ENCODE peak calls at places on chromosome 17, in four cellular contexts. P, D, C and S are unnamed samples.

GRCh38 chr17:72301887-72302286 is 181.1 kb downstream of the SOX9 start:
- DNase-seq in P (no peak), D (no peak), C (no peak), S (no peak)

GRCh38 chr17:5888811-5889210 is 181.4 kb upstream of the WSCD1 start:
- DNase-seq in P (no peak), D (peak), C (no peak), S (no peak)

GRCh38 chr17:75848523-75849303 is 4.5 kb upstream of the UNC13D start:
- DNase-seq in P (peak), D (peak), C (peak), S (no peak)

GRCh38 chr17:5419959-5420653 is at the start of gene RPAIN:
- DNase-seq in P (peak), D (peak), C (peak), S (peak)

GRCh38 chr17:79057727-79058400 is 16.8 kb upstream of the ENGASE start:
- DNase-seq in P (no peak), D (no peak), C (no peak), S (no peak)

GRCh38 chr17:2929881-2930533 is 133.4 kb downstream of the OR1D5 start:
- DNase-seq in P (peak), D (peak), C (no peak), S (no peak)

GRCh38 chr17:13199425-13199824 is 181.6 kb upstream of the ELAC2 start:
- DNase-seq in P (no peak), D (no peak), C (no peak), S (no peak)

GRCh38 chr17:80798595-80799552 is 192.8 kb upstream of the CHMP6 start:
- DNase-seq in P (no peak), D (no peak), C (peak), S (peak)

GRCh38 chr17:78124081-78124835 is 4.3 kb downstream of the TMC6 start:
- DNase-seq in P (peak), D (no peak), C (no peak), S (no peak)

GRCh38 chr17:77423589-77424451 is 283.1 kb downstream of the SEC14L1 start:
- DNase-seq in P (no peak), D (peak), C (peak), S (peak)

GRCh38 chr17:33285413-33285812 is 7.7 kb downstream of the ASIC2 start:
- DNase-seq in P (no peak), D (peak), C (no peak), S (no peak)

GRCh38 chr17:73304971-73305786 is 6.6 kb downstream of the CDC42EP4 start:
- DNase-seq in P (no peak), D (peak), C (peak), S (no peak)

GRCh38 chr17:79478051-79478461 is 132.8 kb downstream of the RBFOX3 start:
- DNase-seq in P (no peak), D (no peak), C (no peak), S (no peak)

GRCh38 chr17:82551779-82552457 is 32.4 kb downstream of the FOXK2 start:
- DNase-seq in P (peak), D (peak), C (peak), S (peak)

GRCh38 chr17:35801583-35802224 is 6.3 kb upstream of the MMP28 start:
- DNase-seq in P (no peak), D (no peak), C (peak), S (peak)

GRCh38 chr17:10646393-10646990 is 10.6 kb downstream of the MYH3 start:
- DNase-seq in P (peak), D (peak), C (peak), S (peak)

GRCh38 chr17:8696456-8696855 is 48.2 kb downstream of the CCDC42 start:
- DNase-seq in P (no peak), D (no peak), C (peak), S (no peak)
- TF ChIP-seq CTCF in P (no peak), D (no peak), C (no peak), S (no peak)

GRCh38 chr17:19415806-19416775 is 5.1 kb downstream of the RNF112 start:
- DNase-seq in P (no peak), D (no peak), C (no peak), S (no peak)

GRCh38 chr17:19421926-19422325 is 10.9 kb downstream of the RNF112 start:
- DNase-seq in P (no peak), D (no peak), C (no peak), S (no peak)

GRCh38 chr17:19417611-19418010 is 6.6 kb downstream of the RNF112 start:
- DNase-seq in P (no peak), D (no peak), C (no peak), S (no peak)

GRCh38 chr17:19415311-19415710 is 4.3 kb downstream of the RNF112 start:
- DNase-seq in P (no peak), D (no peak), C (no peak), S (no peak)

DNA sequence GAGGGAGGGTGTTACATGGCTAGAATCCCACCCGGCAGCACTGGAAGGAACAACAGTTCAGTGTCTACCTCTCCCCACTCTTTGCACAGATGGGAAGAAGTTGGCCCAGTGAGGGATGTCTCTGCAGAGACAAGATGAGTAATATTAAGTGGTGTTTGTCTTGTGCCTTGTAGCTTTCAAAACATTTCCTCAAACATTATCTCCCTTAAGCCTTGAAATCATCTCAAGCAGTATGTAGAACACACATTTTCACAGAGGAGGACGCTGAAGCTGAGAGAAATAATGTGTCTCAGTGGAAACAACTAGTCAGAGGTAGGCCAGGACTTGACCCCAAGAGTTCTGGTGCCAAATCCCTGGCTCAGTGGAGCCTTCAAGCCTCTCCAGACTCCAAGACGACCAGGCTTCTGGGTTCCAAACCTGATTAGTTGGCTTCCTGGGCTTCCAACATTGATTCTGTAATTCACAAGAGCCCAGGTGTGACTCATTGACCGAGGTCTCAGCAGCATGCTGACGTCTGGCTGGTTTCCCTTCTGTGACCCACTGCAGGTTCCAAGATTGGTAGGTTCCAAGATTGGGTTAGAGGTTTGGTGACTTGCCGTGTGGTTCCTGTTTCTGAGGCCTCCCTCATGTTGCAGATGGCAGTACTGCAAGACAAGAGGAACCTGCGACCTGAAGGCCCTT is 7.4 kb downstream of the RNF112 start:
- DNase-seq in P (no peak), D (peak), C (peak), S (no peak)
- TF ChIP-seq CTCF in P (no peak), D (no peak), C (peak), S (no peak)

GRCh38 chr17:39861235-39861634 is 2.9 kb downstream of the IKZF3 start:
- DNase-seq in P (no peak), D (no peak), C (no peak), S (no peak)

GRCh38 chr17:39863244-39863917 is 731 bp downstream of the IKZF3 start:
- DNase-seq in P (no peak), D (no peak), C (no peak), S (no peak)

GRCh38 chr17:39867084-39867890 is 715 bp upstream of the ZPBP2 start:
- DNase-seq in P (no peak), D (no peak), C (no peak), S (no peak)

GRCh38 chr17:39866013-39866730 is 1.8 kb upstream of the ZPBP2 start:
- DNase-seq in P (no peak), D (no peak), C (no peak), S (no peak)

DNA sequence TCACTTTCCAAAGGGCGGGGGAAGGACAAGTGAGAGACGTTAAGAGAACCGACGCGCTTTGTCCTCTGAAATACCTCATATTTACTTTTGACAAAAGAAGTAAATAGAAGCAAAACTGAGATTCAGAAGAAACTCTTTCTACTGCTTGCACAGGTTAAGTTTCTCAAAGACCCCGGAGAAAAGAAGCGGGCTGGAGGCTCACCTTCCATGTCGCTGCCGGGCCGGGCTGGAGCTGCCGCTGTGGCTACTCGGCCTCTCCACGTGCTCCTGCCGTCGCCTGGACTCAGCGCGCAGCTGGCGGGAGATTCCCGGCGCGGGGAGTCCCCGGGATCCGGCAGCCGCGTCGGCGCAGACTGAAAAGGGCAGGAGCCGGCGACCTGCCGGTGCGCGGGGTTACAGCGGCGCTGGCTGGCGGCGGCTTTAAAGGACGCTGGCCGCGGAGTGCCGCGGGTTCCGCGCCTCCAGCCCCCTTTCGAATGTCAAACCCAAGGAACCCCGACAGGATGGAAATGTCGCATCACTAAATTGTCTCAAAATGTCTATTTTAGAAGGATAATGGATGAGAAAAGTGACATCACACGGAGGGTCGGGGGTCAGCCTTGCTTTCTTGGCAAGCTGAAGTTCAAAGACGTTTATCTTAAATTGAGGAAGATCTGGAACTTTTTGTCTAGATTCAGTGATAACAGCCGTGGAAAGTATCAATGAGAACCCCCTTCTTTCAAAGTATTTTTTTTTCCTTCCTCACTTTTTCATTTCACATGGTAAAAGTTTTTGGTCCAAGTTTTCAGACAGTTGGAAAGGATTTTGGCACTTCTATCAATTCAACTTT is at the start of gene IKZF3:
- DNase-seq in P (peak), D (peak), C (no peak), S (no peak)
- TF ChIP-seq CTCF in P (peak), D (no peak), C (no peak), S (no peak)

GRCh38 chr17:42548070-42548837 is 4.5 kb upstream of the HSD17B1 start:
- DNase-seq in P (peak), D (peak), C (no peak), S (no peak)
- TF ChIP-seq CTCF in P (peak), D (peak), C (no peak), S (no peak)